ENCODE peak calls at places on chromosomes 5 and 9, in six cellular contexts. R is AG20443, W is midbrain, V is AML-193, A is transverse colon, F is A549. N is an unnamed sample.

GRCh38 chr9:88433583-88434240 is 45.5 kb downstream of the SPIN1 start:
- DNase-seq in V (no peak), R (no peak), F (no peak), A (no peak), W (no peak), N (no peak)

GRCh38 chr9:129561594-129562281 is 59.2 kb downstream of the C9orf50 start:
- DNase-seq in F (no peak), A (no peak), V (no peak), W (no peak), R (no peak), N (peak; percentile 42)

GRCh38 chr9:70049672-70050271 is 6.1 kb downstream of the MAMDC2 start:
- DNase-seq in R (peak; percentile 70), A (peak; percentile 71), V (no peak), W (peak; percentile 1), F (no peak), N (peak; percentile 64)

GRCh38 chr5:137997726-137998213 is 35.1 kb downstream of the FAM13B start:
- DNase-seq in V (no peak), W (no peak), A (no peak), R (no peak), F (no peak), N (no peak)

GRCh38 chr5:99955006-99955405 is 580.2 kb upstream of the FAM174A start:
- DNase-seq in V (no peak), A (no peak), W (no peak), F (no peak), R (no peak), N (no peak)

GRCh38 chr5:75052461-75053285 is at the start of gene GCNT4:
- DNase-seq in V (no peak), A (peak; percentile 38), R (peak; percentile 74), F (peak; percentile 29), W (no peak), N (peak; percentile 50)

GRCh38 chr5:27403248-27403882 is 365.0 kb upstream of the CDH9 start:
- DNase-seq in F (peak; percentile 7), V (no peak), A (no peak), R (no peak), W (no peak), N (no peak)

GRCh38 chr5:80967500-80968181 is 7.5 kb downstream of the RASGRF2 start:
- DNase-seq in W (no peak), F (peak; percentile 44), A (peak; percentile 35), V (no peak), R (peak; percentile 15), N (peak; percentile 27)

GRCh38 chr5:155978805-155979204 is 348.2 kb upstream of the SGCD start:
- DNase-seq in R (peak; percentile 63), F (no peak), A (no peak), W (no peak), V (no peak), N (peak; percentile 52)

GRCh38 chr9:37107701-37108100 is 12.7 kb upstream of the ZCCHC7 start:
- DNase-seq in R (no peak), W (no peak), V (no peak), F (no peak), A (no peak), N (no peak)

GRCh38 chr5:6675784-6676499 is 37.3 kb upstream of the TENT4A start:
- DNase-seq in R (no peak), V (no peak), A (no peak), W (no peak), F (no peak), N (no peak)

GRCh38 chr9:118575341-118576070 is 793.7 kb downstream of the BRINP1 start:
- DNase-seq in A (no peak), V (no peak), F (no peak), R (no peak), W (no peak), N (no peak)

GRCh38 chr9:75918909-75919308 is 28.4 kb downstream of the PCSK5 start:
- DNase-seq in F (no peak), R (no peak), V (no peak), W (no peak), A (no peak), N (no peak)

GRCh38 chr9:86705474-86705873 is 241.8 kb downstream of the GAS1 start:
- DNase-seq in F (no peak), W (no peak), V (no peak), R (no peak), A (no peak), N (no peak)

GRCh38 chr9:94928696-94929372 is 202.3 kb downstream of the AOPEP start:
- DNase-seq in V (no peak), F (no peak), R (no peak), W (no peak), A (no peak), N (no peak)

GRCh38 chr5:123303802-123304201 is 119.4 kb downstream of the CEP120 start:
- DNase-seq in R (no peak), V (no peak), F (no peak), W (no peak), A (no peak), N (no peak)

GRCh38 chr5:17316973-17317459 is 99.6 kb downstream of the BASP1 start:
- DNase-seq in A (no peak), R (no peak), V (peak; percentile 31), W (no peak), F (no peak), N (no peak)

GRCh38 chr9:102405218-102405867 is 589.8 kb upstream of the CYLC2 start:
- DNase-seq in F (no peak), W (no peak), A (no peak), V (no peak), R (no peak), N (no peak)

GRCh38 chr5:180313677-180314076 is 21.8 kb upstream of the MAPK9 start:
- DNase-seq in R (no peak), V (no peak), A (no peak), W (peak; percentile 81), F (no peak), N (no peak)

GRCh38 chr5:160245506-160246100 is 16.3 kb downstream of the FABP6 start:
- DNase-seq in F (no peak), V (no peak), R (no peak), W (no peak), A (no peak), N (no peak)

GRCh38 chr5:128962211-128962610 is 3.1 kb upstream of the SLC27A6 start:
- DNase-seq in A (no peak), W (no peak), V (no peak), F (no peak), R (no peak), N (no peak)

GRCh38 chr9:72951043-72951442 is 1.8 kb downstream of the ALDH1A1 start:
- DNase-seq in A (no peak), W (no peak), R (no peak), V (no peak), F (no peak), N (no peak)

N was measured in AG08395.